ENCODE peak calls at places on chromosomes 6 and 20, in six cellular contexts. One of them, this sample, is unnamed.

GRCh38 chr6:116022841-116023380 is 37.8 kb downstream of the FRK start:
- DNase-seq in ascending aorta: no peak
- DNase-seq in kidney: no peak
- DNase-seq in tibial artery: no peak
- DNase-seq in suprapubic skin: no peak
- DNase-seq in mucosa of descending colon: no peak
- DNase-seq in this sample: no peak

GRCh38 chr6:109009761-109010612 is 84.7 kb downstream of the SESN1 start:
- DNase-seq in mucosa of descending colon: no peak
- DNase-seq in suprapubic skin: no peak
- DNase-seq in kidney: no peak
- DNase-seq in tibial artery: no peak
- DNase-seq in ascending aorta: no peak
- DNase-seq in this sample: no peak

GRCh38 chr20:32902456-32903420 is 44.0 kb downstream of the EFCAB8 start:
- DNase-seq in suprapubic skin: no peak
- DNase-seq in ascending aorta: no peak
- DNase-seq in tibial artery: no peak
- DNase-seq in mucosa of descending colon: peak; percentile 62
- DNase-seq in kidney: peak; percentile 77
- DNase-seq in this sample: no peak

GRCh38 chr20:51013577-51014330 is 9.2 kb downstream of the KCNG1 start:
- DNase-seq in tibial artery: no peak
- DNase-seq in kidney: no peak
- DNase-seq in mucosa of descending colon: no peak
- DNase-seq in ascending aorta: no peak
- DNase-seq in suprapubic skin: no peak
- DNase-seq in this sample: no peak

GRCh38 chr6:159828074-159828473 is 28.0 kb downstream of the PNLDC1 start:
- DNase-seq in suprapubic skin: no peak
- DNase-seq in ascending aorta: no peak
- DNase-seq in tibial artery: peak; percentile 24
- DNase-seq in mucosa of descending colon: no peak
- DNase-seq in kidney: no peak
- DNase-seq in this sample: no peak

GRCh38 chr6:84213217-84213616 is 14.2 kb downstream of the CEP162 start:
- DNase-seq in kidney: no peak
- DNase-seq in tibial artery: no peak
- DNase-seq in ascending aorta: no peak
- DNase-seq in mucosa of descending colon: no peak
- DNase-seq in suprapubic skin: no peak
- DNase-seq in this sample: no peak

GRCh38 chr6:37485259-37485658 is 14.4 kb downstream of the CCDC167 start:
- DNase-seq in tibial artery: no peak
- DNase-seq in suprapubic skin: no peak
- DNase-seq in ascending aorta: no peak
- DNase-seq in kidney: no peak
- DNase-seq in mucosa of descending colon: no peak
- DNase-seq in this sample: no peak

GRCh38 chr20:48445827-48446226 is 382.0 kb downstream of the PREX1 start:
- DNase-seq in kidney: no peak
- DNase-seq in tibial artery: no peak
- DNase-seq in ascending aorta: no peak
- DNase-seq in suprapubic skin: no peak
- DNase-seq in mucosa of descending colon: no peak
- DNase-seq in this sample: no peak

GRCh38 chr6:151389640-151390275 is 1.6 kb downstream of the ZBTB2 start:
- DNase-seq in mucosa of descending colon: peak; percentile 71
- DNase-seq in suprapubic skin: peak; percentile 87
- DNase-seq in kidney: peak; percentile 89
- DNase-seq in ascending aorta: no peak
- DNase-seq in tibial artery: peak; percentile 83
- DNase-seq in this sample: peak; percentile 94

GRCh38 chr6:159935065-159935464 is 33.8 kb upstream of the IGF2R start:
- DNase-seq in tibial artery: no peak
- DNase-seq in suprapubic skin: no peak
- DNase-seq in kidney: no peak
- DNase-seq in ascending aorta: no peak
- DNase-seq in mucosa of descending colon: no peak
- DNase-seq in this sample: no peak

GRCh38 chr6:150633466-150633795 is 33.7 kb downstream of the PLEKHG1 start:
- DNase-seq in suprapubic skin: no peak
- DNase-seq in tibial artery: no peak
- DNase-seq in kidney: no peak
- DNase-seq in mucosa of descending colon: no peak
- DNase-seq in ascending aorta: no peak
- DNase-seq in this sample: no peak

GRCh38 chr6:57324538-57324937 is 7.1 kb downstream of the PRIM2 start:
- DNase-seq in tibial artery: no peak
- DNase-seq in ascending aorta: no peak
- DNase-seq in mucosa of descending colon: no peak
- DNase-seq in suprapubic skin: no peak
- DNase-seq in kidney: no peak
- DNase-seq in this sample: no peak

GRCh38 chr6:54003316-54003715 is 107.9 kb upstream of the MLIP start:
- DNase-seq in ascending aorta: no peak
- DNase-seq in kidney: no peak
- DNase-seq in mucosa of descending colon: no peak
- DNase-seq in suprapubic skin: no peak
- DNase-seq in tibial artery: no peak
- DNase-seq in this sample: no peak

GRCh38 chr6:7106752-7107577 is 796 bp upstream of the RREB1 start:
- DNase-seq in mucosa of descending colon: peak; percentile 76
- DNase-seq in suprapubic skin: peak; percentile 79
- DNase-seq in ascending aorta: no peak
- DNase-seq in tibial artery: peak; percentile 72
- DNase-seq in kidney: peak; percentile 86
- DNase-seq in this sample: peak; percentile 29

GRCh38 chr6:4727236-4727635 is 49.0 kb upstream of the CDYL start:
- DNase-seq in suprapubic skin: no peak
- DNase-seq in mucosa of descending colon: no peak
- DNase-seq in ascending aorta: no peak
- DNase-seq in kidney: no peak
- DNase-seq in tibial artery: no peak
- DNase-seq in this sample: no peak

GRCh38 chr6:170296746-170297576 is 6.1 kb upstream of the DLL1 start:
- DNase-seq in mucosa of descending colon: no peak
- DNase-seq in tibial artery: peak; percentile 56
- DNase-seq in kidney: no peak
- DNase-seq in suprapubic skin: no peak
- DNase-seq in ascending aorta: no peak
- DNase-seq in this sample: no peak

GRCh38 chr6:37441651-37442050 is 8.6 kb downstream of the CMTR1 start:
- DNase-seq in tibial artery: no peak
- DNase-seq in kidney: no peak
- DNase-seq in suprapubic skin: no peak
- DNase-seq in ascending aorta: no peak
- DNase-seq in mucosa of descending colon: no peak
- DNase-seq in this sample: no peak

GRCh38 chr6:137224890-137225198 is 5.7 kb upstream of the IFNGR1 start:
- DNase-seq in suprapubic skin: no peak
- DNase-seq in mucosa of descending colon: no peak
- DNase-seq in kidney: no peak
- DNase-seq in tibial artery: no peak
- DNase-seq in ascending aorta: no peak
- DNase-seq in this sample: no peak

GRCh38 chr6:98041072-98041471 is 758.1 kb upstream of the MMS22L start:
- DNase-seq in ascending aorta: no peak
- DNase-seq in suprapubic skin: no peak
- DNase-seq in tibial artery: no peak
- DNase-seq in kidney: no peak
- DNase-seq in mucosa of descending colon: no peak
- DNase-seq in this sample: no peak

GRCh38 chr6:155093430-155093829 is 98.3 kb downstream of the TIAM2 start:
- DNase-seq in suprapubic skin: no peak
- DNase-seq in tibial artery: no peak
- DNase-seq in ascending aorta: no peak
- DNase-seq in mucosa of descending colon: no peak
- DNase-seq in kidney: no peak
- DNase-seq in this sample: no peak

GRCh38 chr20:24978493-24978892 is 14.1 kb downstream of the APMAP start:
- DNase-seq in mucosa of descending colon: no peak
- DNase-seq in ascending aorta: no peak
- DNase-seq in tibial artery: no peak
- DNase-seq in suprapubic skin: peak; percentile 22
- DNase-seq in kidney: no peak
- DNase-seq in this sample: no peak

GRCh38 chr6:112318505-112318904 is 28.6 kb upstream of the RFPL4B start:
- DNase-seq in kidney: no peak
- DNase-seq in tibial artery: no peak
- DNase-seq in ascending aorta: no peak
- DNase-seq in suprapubic skin: no peak
- DNase-seq in mucosa of descending colon: no peak
- DNase-seq in this sample: no peak

GRCh38 chr6:6610031-6610591 is 21.6 kb downstream of the LY86 start:
- DNase-seq in mucosa of descending colon: no peak
- DNase-seq in suprapubic skin: no peak
- DNase-seq in ascending aorta: no peak
- DNase-seq in tibial artery: no peak
- DNase-seq in kidney: no peak
- DNase-seq in this sample: no peak

GRCh38 chr6:56199956-56200355 is 47.4 kb downstream of the COL21A1 start:
- DNase-seq in tibial artery: no peak
- DNase-seq in suprapubic skin: no peak
- DNase-seq in mucosa of descending colon: no peak
- DNase-seq in kidney: no peak
- DNase-seq in ascending aorta: no peak
- DNase-seq in this sample: no peak

GRCh38 chr20:57841297-57841866 is 131.6 kb upstream of the PMEPA1 start:
- DNase-seq in suprapubic skin: no peak
- DNase-seq in ascending aorta: no peak
- DNase-seq in kidney: no peak
- DNase-seq in tibial artery: no peak
- DNase-seq in mucosa of descending colon: no peak
- DNase-seq in this sample: peak; percentile 80

GRCh38 chr6:157034433-157035230 is 257.5 kb downstream of the ARID1B start:
- DNase-seq in tibial artery: no peak
- DNase-seq in kidney: no peak
- DNase-seq in suprapubic skin: no peak
- DNase-seq in ascending aorta: no peak
- DNase-seq in mucosa of descending colon: no peak
- DNase-seq in this sample: no peak

GRCh38 chr6:34570066-34570833 is 14.1 kb upstream of the SPDEF start:
- DNase-seq in mucosa of descending colon: peak; percentile 75
- DNase-seq in ascending aorta: no peak
- DNase-seq in suprapubic skin: no peak
- DNase-seq in kidney: no peak
- DNase-seq in tibial artery: no peak
- DNase-seq in this sample: no peak

GRCh38 chr6:27575594-27576361 is 102.9 kb upstream of the ZNF184 start:
- DNase-seq in suprapubic skin: no peak
- DNase-seq in kidney: no peak
- DNase-seq in ascending aorta: no peak
- DNase-seq in mucosa of descending colon: no peak
- DNase-seq in tibial artery: no peak
- DNase-seq in this sample: no peak

GRCh38 chr6:44034931-44035345 is 92.3 kb downstream of the MRPL14 start:
- DNase-seq in ascending aorta: no peak
- DNase-seq in kidney: peak; percentile 34
- DNase-seq in mucosa of descending colon: peak; percentile 13
- DNase-seq in suprapubic skin: peak; percentile 22
- DNase-seq in tibial artery: no peak
- DNase-seq in this sample: no peak
- H3K4me3 ChIP-seq in ascending aorta: no peak overlapping the region
- H3K4me3 ChIP-seq in kidney: no peak overlapping the region
- H3K4me3 ChIP-seq in mucosa of descending colon: no peak overlapping the region
- H3K4me3 ChIP-seq in suprapubic skin: no peak overlapping the region
- H3K4me3 ChIP-seq in tibial artery: no peak overlapping the region
- H3K4me3 ChIP-seq in this sample: no peak overlapping the region

DNA sequence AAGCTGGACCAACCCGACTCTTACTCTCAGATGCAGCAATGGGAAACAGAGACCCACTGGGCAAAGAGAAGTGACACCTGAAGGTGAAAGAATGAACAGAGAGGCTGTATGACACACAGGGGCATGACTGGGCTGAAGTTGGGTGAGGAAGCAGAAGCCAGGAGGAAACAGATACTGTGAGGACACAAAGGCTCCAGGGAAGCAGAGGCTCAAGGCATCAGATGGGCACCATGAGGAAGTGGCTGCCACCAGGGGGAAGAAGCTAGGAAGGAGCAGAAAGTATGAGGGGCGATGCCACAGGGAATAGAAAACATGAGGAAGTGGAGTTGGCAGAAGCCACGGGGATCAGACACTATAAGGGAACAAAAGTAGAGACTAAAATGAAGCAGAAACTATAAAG is 30.9 kb upstream of the OCSTAMP start:
- DNase-seq in kidney: no peak
- DNase-seq in suprapubic skin: no peak
- DNase-seq in tibial artery: no peak
- DNase-seq in ascending aorta: no peak
- DNase-seq in mucosa of descending colon: no peak
- DNase-seq in this sample: peak; percentile 32
- TF ChIP-seq CTCF in kidney: no peak
- TF ChIP-seq CTCF in suprapubic skin: no peak
- TF ChIP-seq CTCF in tibial artery: no peak
- TF ChIP-seq CTCF in ascending aorta: no peak
- TF ChIP-seq CTCF in mucosa of descending colon: no peak
- TF ChIP-seq CTCF in this sample: no peak

GRCh38 chr6:128616342-128616741 is 95.9 kb upstream of the PTPRK start:
- DNase-seq in kidney: no peak
- DNase-seq in suprapubic skin: no peak
- DNase-seq in ascending aorta: no peak
- DNase-seq in mucosa of descending colon: no peak
- DNase-seq in tibial artery: no peak
- DNase-seq in this sample: no peak

GRCh38 chr6:128617285-128617684 is 96.9 kb upstream of the PTPRK start:
- DNase-seq in tibial artery: no peak
- DNase-seq in kidney: no peak
- DNase-seq in ascending aorta: no peak
- DNase-seq in suprapubic skin: no peak
- DNase-seq in mucosa of descending colon: no peak
- DNase-seq in this sample: no peak
- H3K4me3 ChIP-seq in tibial artery: no peak overlapping the region
- H3K4me3 ChIP-seq in kidney: no peak overlapping the region
- H3K4me3 ChIP-seq in ascending aorta: no peak overlapping the region
- H3K4me3 ChIP-seq in suprapubic skin: no peak overlapping the region
- H3K4me3 ChIP-seq in mucosa of descending colon: no peak overlapping the region
- H3K4me3 ChIP-seq in this sample: no peak overlapping the region

DNA sequence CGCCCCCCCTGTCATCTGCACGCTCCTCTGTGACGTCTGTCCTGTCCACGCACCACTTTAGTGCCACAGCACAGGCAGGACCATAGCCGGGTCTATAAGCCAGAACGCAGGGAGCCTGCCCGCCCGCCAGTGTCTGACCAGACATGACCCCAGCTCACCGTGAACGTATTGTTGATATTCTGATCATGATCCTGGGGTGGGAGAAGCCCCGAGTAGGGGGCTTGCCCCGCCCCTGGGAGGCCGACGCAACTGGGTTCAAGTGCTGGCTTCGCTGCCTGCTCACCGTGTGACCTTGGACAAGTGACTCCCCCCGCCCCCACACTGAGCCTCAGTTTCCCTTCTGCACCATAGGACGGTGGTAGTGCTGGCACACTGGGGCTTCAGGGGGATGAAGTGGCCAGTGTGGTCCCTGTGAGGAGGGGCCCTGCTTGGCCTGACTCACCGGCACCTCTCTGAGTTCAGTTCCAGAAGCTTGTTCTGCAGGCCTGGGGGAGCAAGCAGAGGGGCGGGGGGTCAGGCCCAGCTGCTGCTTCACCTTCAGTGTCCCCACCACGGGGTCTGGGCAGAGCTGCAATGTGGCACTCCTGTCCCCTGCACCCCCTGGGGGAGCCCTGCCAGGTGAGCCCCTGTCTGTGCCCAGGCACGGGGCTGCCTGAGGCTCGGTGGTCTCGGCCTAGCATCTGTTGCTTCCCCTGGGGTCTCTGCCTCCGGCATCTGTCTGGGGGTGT is 9.2 kb downstream of the RBBP8NL start:
- DNase-seq in suprapubic skin: no peak
- DNase-seq in kidney: no peak
- DNase-seq in mucosa of descending colon: no peak
- DNase-seq in ascending aorta: no peak
- DNase-seq in tibial artery: no peak
- DNase-seq in this sample: no peak
- TF ChIP-seq CTCF in suprapubic skin: no peak
- TF ChIP-seq CTCF in kidney: no peak
- TF ChIP-seq CTCF in mucosa of descending colon: no peak
- TF ChIP-seq CTCF in ascending aorta: no peak
- TF ChIP-seq CTCF in tibial artery: no peak
- TF ChIP-seq CTCF in this sample: no peak

This sample was measured in lower leg skin.